ENCODE peak calls at places on chromosome 1, in ten cellular contexts. One of them, this sample, is unnamed.

GRCh38 chr1:203626910-203627246 is 246 bp downstream of the ATP2B4 start:
- DNase-seq in fibroblast of the aortic adventitia: no peak
- DNase-seq in LNCaP clone FGC: no peak
- DNase-seq in psoas muscle: peak
- DNase-seq in fibroblast of lung: no peak
- DNase-seq in astrocyte of the cerebellum: no peak
- DNase-seq in mucosa of descending colon: no peak
- DNase-seq in fibroblast of villous mesenchyme: no peak
- DNase-seq in adrenal gland: no peak
- DNase-seq in neural progenitor cell: no peak
- DNase-seq in this sample: no peak

GRCh38 chr1:38456564-38456876 is 403.1 kb downstream of the RRAGC start:
- DNase-seq in mucosa of descending colon: no peak
- DNase-seq in neural progenitor cell: no peak
- DNase-seq in adrenal gland: no peak
- DNase-seq in astrocyte of the cerebellum: no peak
- DNase-seq in LNCaP clone FGC: no peak
- DNase-seq in fibroblast of the aortic adventitia: no peak
- DNase-seq in psoas muscle: no peak
- DNase-seq in fibroblast of lung: no peak
- DNase-seq in fibroblast of villous mesenchyme: no peak
- DNase-seq in this sample: no peak

GRCh38 chr1:230864441-230864840 is 3.9 kb downstream of the C1orf198 start:
- DNase-seq in fibroblast of the aortic adventitia: no peak
- DNase-seq in psoas muscle: no peak
- DNase-seq in mucosa of descending colon: no peak
- DNase-seq in fibroblast of lung: no peak
- DNase-seq in LNCaP clone FGC: no peak
- DNase-seq in astrocyte of the cerebellum: no peak
- DNase-seq in fibroblast of villous mesenchyme: no peak
- DNase-seq in adrenal gland: no peak
- DNase-seq in neural progenitor cell: no peak
- DNase-seq in this sample: no peak

GRCh38 chr1:204293605-204294365 is 65.9 kb downstream of the PLEKHA6 start:
- DNase-seq in neural progenitor cell: no peak
- DNase-seq in fibroblast of villous mesenchyme: peak
- DNase-seq in LNCaP clone FGC: no peak
- DNase-seq in astrocyte of the cerebellum: no peak
- DNase-seq in fibroblast of the aortic adventitia: peak
- DNase-seq in adrenal gland: no peak
- DNase-seq in fibroblast of lung: peak
- DNase-seq in psoas muscle: peak
- DNase-seq in mucosa of descending colon: no peak
- DNase-seq in this sample: no peak

GRCh38 chr1:15352122-15352957 is 57.3 kb upstream of the EFHD2 start:
- DNase-seq in astrocyte of the cerebellum: no peak
- DNase-seq in LNCaP clone FGC: no peak
- DNase-seq in fibroblast of the aortic adventitia: peak
- DNase-seq in mucosa of descending colon: peak
- DNase-seq in fibroblast of villous mesenchyme: peak
- DNase-seq in fibroblast of lung: peak
- DNase-seq in adrenal gland: peak
- DNase-seq in psoas muscle: no peak
- DNase-seq in neural progenitor cell: no peak
- DNase-seq in this sample: peak

GRCh38 chr1:209435654-209436566 is 147.6 kb upstream of the CAMK1G start:
- DNase-seq in psoas muscle: peak
- DNase-seq in LNCaP clone FGC: peak
- DNase-seq in mucosa of descending colon: peak
- DNase-seq in fibroblast of villous mesenchyme: peak
- DNase-seq in fibroblast of the aortic adventitia: peak
- DNase-seq in adrenal gland: peak
- DNase-seq in fibroblast of lung: peak
- DNase-seq in astrocyte of the cerebellum: peak
- DNase-seq in neural progenitor cell: peak
- DNase-seq in this sample: peak

GRCh38 chr1:106268070-106268469 is 788.4 kb upstream of the PRMT6 start:
- DNase-seq in fibroblast of villous mesenchyme: no peak
- DNase-seq in LNCaP clone FGC: peak
- DNase-seq in astrocyte of the cerebellum: no peak
- DNase-seq in psoas muscle: no peak
- DNase-seq in neural progenitor cell: peak
- DNase-seq in fibroblast of the aortic adventitia: no peak
- DNase-seq in adrenal gland: no peak
- DNase-seq in mucosa of descending colon: no peak
- DNase-seq in fibroblast of lung: no peak
- DNase-seq in this sample: no peak

GRCh38 chr1:93662481-93663190 is 19.0 kb downstream of the BCAR3 start:
- DNase-seq in neural progenitor cell: no peak
- DNase-seq in fibroblast of the aortic adventitia: peak
- DNase-seq in astrocyte of the cerebellum: no peak
- DNase-seq in fibroblast of villous mesenchyme: peak
- DNase-seq in adrenal gland: no peak
- DNase-seq in LNCaP clone FGC: no peak
- DNase-seq in psoas muscle: no peak
- DNase-seq in fibroblast of lung: no peak
- DNase-seq in mucosa of descending colon: no peak
- DNase-seq in this sample: no peak

GRCh38 chr1:53572802-53573148 is 113.6 kb downstream of the DMRTB1 start:
- DNase-seq in astrocyte of the cerebellum: no peak
- DNase-seq in neural progenitor cell: no peak
- DNase-seq in fibroblast of villous mesenchyme: no peak
- DNase-seq in fibroblast of lung: no peak
- DNase-seq in fibroblast of the aortic adventitia: no peak
- DNase-seq in LNCaP clone FGC: peak
- DNase-seq in psoas muscle: no peak
- DNase-seq in adrenal gland: no peak
- DNase-seq in mucosa of descending colon: no peak
- DNase-seq in this sample: no peak

GRCh38 chr1:109671067-109671466 is 3.2 kb downstream of the GSTM2 start:
- DNase-seq in astrocyte of the cerebellum: no peak
- DNase-seq in fibroblast of villous mesenchyme: no peak
- DNase-seq in fibroblast of the aortic adventitia: no peak
- DNase-seq in fibroblast of lung: no peak
- DNase-seq in adrenal gland: no peak
- DNase-seq in mucosa of descending colon: no peak
- DNase-seq in LNCaP clone FGC: no peak
- DNase-seq in neural progenitor cell: no peak
- DNase-seq in psoas muscle: no peak
- DNase-seq in this sample: no peak

DNA sequence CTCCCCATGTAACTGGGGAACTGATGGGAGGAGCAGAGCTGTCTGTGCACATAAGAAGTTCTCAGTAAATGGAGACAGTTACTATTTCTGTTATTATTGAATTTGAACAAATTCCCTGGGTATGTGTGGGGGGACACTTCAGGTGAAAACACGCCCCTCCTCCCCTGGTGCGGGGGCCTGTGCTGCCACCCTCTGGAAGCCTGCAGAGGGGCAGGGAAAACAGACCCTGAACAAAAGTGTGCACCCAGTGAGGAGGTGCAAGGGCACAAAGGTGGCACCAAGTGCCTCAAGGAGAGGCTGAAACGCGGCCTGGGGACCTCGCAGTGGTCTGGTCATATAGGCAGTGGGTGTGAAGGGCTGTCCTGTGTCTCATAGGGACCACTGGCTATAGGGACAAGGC is 18.2 kb upstream of the NADK start:
- DNase-seq in fibroblast of the aortic adventitia: no peak
- DNase-seq in fibroblast of villous mesenchyme: no peak
- DNase-seq in mucosa of descending colon: no peak
- DNase-seq in adrenal gland: no peak
- DNase-seq in LNCaP clone FGC: no peak
- DNase-seq in fibroblast of lung: no peak
- DNase-seq in astrocyte of the cerebellum: no peak
- DNase-seq in neural progenitor cell: no peak
- DNase-seq in psoas muscle: no peak
- DNase-seq in this sample: no peak
- TF ChIP-seq CTCF in fibroblast of the aortic adventitia: peak
- TF ChIP-seq CTCF in fibroblast of villous mesenchyme: peak
- TF ChIP-seq CTCF in mucosa of descending colon: no peak
- TF ChIP-seq CTCF in adrenal gland: no peak
- TF ChIP-seq CTCF in LNCaP clone FGC: peak
- TF ChIP-seq CTCF in fibroblast of lung: no peak
- TF ChIP-seq CTCF in astrocyte of the cerebellum: peak
- TF ChIP-seq CTCF in neural progenitor cell: peak
- TF ChIP-seq CTCF in psoas muscle: peak
- TF ChIP-seq CTCF in this sample: peak

GRCh38 chr1:167630568-167631385 is 745 bp downstream of the RCSD1 start:
- DNase-seq in adrenal gland: peak
- DNase-seq in psoas muscle: no peak
- DNase-seq in LNCaP clone FGC: no peak
- DNase-seq in mucosa of descending colon: no peak
- DNase-seq in fibroblast of villous mesenchyme: no peak
- DNase-seq in astrocyte of the cerebellum: no peak
- DNase-seq in fibroblast of lung: no peak
- DNase-seq in neural progenitor cell: no peak
- DNase-seq in fibroblast of the aortic adventitia: no peak
- DNase-seq in this sample: peak
- H3K4me3 ChIP-seq in adrenal gland: no peak
- H3K4me3 ChIP-seq in psoas muscle: peak
- H3K4me3 ChIP-seq in LNCaP clone FGC: no peak
- H3K4me3 ChIP-seq in mucosa of descending colon: peak
- H3K4me3 ChIP-seq in fibroblast of villous mesenchyme: peak
- H3K4me3 ChIP-seq in astrocyte of the cerebellum: peak
- H3K4me3 ChIP-seq in fibroblast of lung: peak
- H3K4me3 ChIP-seq in neural progenitor cell: peak
- H3K4me3 ChIP-seq in fibroblast of the aortic adventitia: peak
- H3K4me3 ChIP-seq in this sample: peak

DNA sequence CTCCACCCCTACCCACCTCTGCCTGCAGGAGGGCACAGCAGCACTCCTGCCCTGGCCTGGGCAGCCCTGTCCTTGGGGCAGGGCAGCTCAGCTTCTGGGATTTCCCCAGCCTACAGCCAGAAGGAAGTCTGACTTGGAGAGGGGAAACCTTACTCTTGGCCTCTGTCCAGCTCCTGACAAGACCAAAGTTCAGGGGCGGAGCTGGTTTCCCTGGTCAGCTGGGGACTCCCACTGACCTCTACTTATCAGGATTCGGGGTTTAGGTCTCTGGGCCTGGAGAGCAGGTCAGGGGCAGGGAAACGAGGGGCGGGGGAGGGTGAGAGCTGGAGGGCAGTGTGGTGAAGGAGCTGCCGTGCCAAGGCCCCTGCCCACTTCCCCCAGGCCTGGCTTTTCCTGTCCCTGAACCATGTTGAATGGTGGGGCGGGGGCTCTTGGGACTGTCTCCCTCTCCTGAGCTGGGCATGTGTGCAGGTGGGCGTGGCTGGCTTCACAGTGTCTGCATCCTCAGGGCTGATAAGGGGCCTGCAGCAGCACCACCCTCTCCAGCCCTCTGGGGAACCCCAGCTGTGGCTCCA is 16.8 kb upstream of the ETV3 start:
- DNase-seq in psoas muscle: peak
- DNase-seq in mucosa of descending colon: peak
- DNase-seq in fibroblast of the aortic adventitia: peak
- DNase-seq in fibroblast of villous mesenchyme: peak
- DNase-seq in astrocyte of the cerebellum: no peak
- DNase-seq in neural progenitor cell: no peak
- DNase-seq in LNCaP clone FGC: no peak
- DNase-seq in adrenal gland: peak
- DNase-seq in fibroblast of lung: peak
- DNase-seq in this sample: no peak
- TF ChIP-seq CTCF in psoas muscle: no peak
- TF ChIP-seq CTCF in mucosa of descending colon: no peak
- TF ChIP-seq CTCF in fibroblast of the aortic adventitia: no peak
- TF ChIP-seq CTCF in fibroblast of villous mesenchyme: no peak
- TF ChIP-seq CTCF in astrocyte of the cerebellum: no peak
- TF ChIP-seq CTCF in neural progenitor cell: no peak
- TF ChIP-seq CTCF in LNCaP clone FGC: no peak
- TF ChIP-seq CTCF in adrenal gland: no peak
- TF ChIP-seq CTCF in fibroblast of lung: no peak
- TF ChIP-seq CTCF in this sample: no peak

DNA sequence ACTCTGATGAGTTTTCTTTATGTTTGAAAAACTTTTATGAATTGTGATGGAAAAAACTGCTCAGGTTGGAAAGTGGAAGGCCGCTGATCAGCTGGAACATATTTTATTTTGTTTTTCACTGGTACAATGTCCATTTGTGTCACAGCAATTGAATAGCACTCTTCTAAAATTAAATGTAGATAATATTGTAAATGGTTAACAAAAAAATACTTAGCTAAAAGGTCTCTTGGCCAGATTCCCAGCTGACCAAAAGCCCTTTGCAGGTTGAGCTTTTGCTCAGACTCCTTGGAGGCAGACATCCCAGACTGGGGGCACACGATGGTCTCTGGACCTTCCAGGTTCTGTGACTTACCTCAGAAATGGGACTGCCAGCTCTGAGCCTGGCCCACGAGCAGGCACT is 26.3 kb downstream of the SAMD13 start:
- DNase-seq in fibroblast of lung: no peak
- DNase-seq in fibroblast of villous mesenchyme: no peak
- DNase-seq in psoas muscle: no peak
- DNase-seq in neural progenitor cell: no peak
- DNase-seq in fibroblast of the aortic adventitia: no peak
- DNase-seq in LNCaP clone FGC: no peak
- DNase-seq in astrocyte of the cerebellum: no peak
- DNase-seq in mucosa of descending colon: no peak
- DNase-seq in adrenal gland: no peak
- DNase-seq in this sample: no peak
- H3K4me3 ChIP-seq in fibroblast of lung: no peak
- H3K4me3 ChIP-seq in fibroblast of villous mesenchyme: no peak
- H3K4me3 ChIP-seq in psoas muscle: no peak
- H3K4me3 ChIP-seq in neural progenitor cell: no peak
- H3K4me3 ChIP-seq in fibroblast of the aortic adventitia: no peak
- H3K4me3 ChIP-seq in LNCaP clone FGC: no peak
- H3K4me3 ChIP-seq in astrocyte of the cerebellum: no peak
- H3K4me3 ChIP-seq in mucosa of descending colon: no peak
- H3K4me3 ChIP-seq in adrenal gland: no peak
- H3K4me3 ChIP-seq in this sample: no peak

DNA sequence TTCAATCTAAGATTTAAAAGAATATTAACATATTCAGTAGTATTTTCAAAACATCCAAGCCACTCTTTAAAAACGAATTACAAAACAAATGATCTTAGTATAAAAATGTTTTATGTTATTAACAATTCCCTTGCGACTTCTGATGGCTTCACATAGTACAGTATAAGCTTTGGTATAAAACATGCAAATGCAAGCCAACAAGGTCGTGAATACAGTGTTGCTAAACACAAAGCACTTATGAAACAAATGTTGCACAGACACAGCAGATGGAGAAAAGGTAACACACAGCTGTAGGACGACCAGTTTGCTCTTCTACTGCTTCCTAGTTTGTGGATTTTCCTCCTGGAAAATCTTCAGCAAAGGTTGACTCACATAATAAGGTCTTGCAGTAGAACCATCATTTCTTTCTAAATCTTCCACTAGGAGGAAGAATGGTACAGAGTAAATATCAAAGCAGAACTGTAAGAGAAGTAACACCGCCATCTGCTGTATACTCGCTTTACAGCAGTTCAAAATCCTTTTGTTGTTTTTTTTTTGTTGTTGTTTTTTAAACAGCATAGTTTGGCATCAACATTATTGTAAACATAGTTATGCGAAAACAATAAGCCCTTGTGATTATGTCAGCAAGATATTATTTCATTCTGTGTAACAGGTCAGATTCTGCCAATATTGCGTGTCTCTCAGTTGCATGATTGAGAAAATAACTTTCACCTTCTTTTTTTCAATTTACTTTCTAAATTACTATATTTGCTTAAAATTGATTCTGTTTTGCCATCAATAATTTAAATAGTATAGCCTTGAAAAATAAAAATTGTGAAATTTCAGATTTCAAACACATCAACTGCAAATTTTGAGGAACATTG is 69.5 kb downstream of the LHX8 start:
- DNase-seq in neural progenitor cell: peak
- DNase-seq in psoas muscle: no peak
- DNase-seq in fibroblast of lung: peak
- DNase-seq in adrenal gland: no peak
- DNase-seq in astrocyte of the cerebellum: peak
- DNase-seq in LNCaP clone FGC: peak
- DNase-seq in fibroblast of the aortic adventitia: peak
- DNase-seq in fibroblast of villous mesenchyme: peak
- DNase-seq in mucosa of descending colon: peak
- DNase-seq in this sample: peak
- TF ChIP-seq CTCF in neural progenitor cell: peak
- TF ChIP-seq CTCF in psoas muscle: peak
- TF ChIP-seq CTCF in fibroblast of lung: peak
- TF ChIP-seq CTCF in adrenal gland: peak
- TF ChIP-seq CTCF in astrocyte of the cerebellum: peak
- TF ChIP-seq CTCF in LNCaP clone FGC: peak
- TF ChIP-seq CTCF in fibroblast of the aortic adventitia: peak
- TF ChIP-seq CTCF in fibroblast of villous mesenchyme: peak
- TF ChIP-seq CTCF in mucosa of descending colon: no peak
- TF ChIP-seq CTCF in this sample: peak

This sample was measured in GM12865.